ENCODE peak calls at places on chromosome X, in four cellular contexts. I is spleen, P is MM.1S, B is stomach. A is an unnamed sample.

GRCh38 chrX:104195489-104196084 is 29.3 kb downstream of the FAM199X start:
- DNase-seq in P (peak; percentile 54), I (no peak), B (no peak), A (no peak)

GRCh38 chrX:153669174-153669890 is 4.3 kb downstream of the PNCK start:
- DNase-seq in I (peak; percentile 84), P (peak; percentile 10), B (no peak), A (no peak)

GRCh38 chrX:40526412-40526811 is 54.4 kb upstream of the ATP6AP2 start:
- DNase-seq in P (no peak), I (no peak), B (no peak), A (no peak)

GRCh38 chrX:74902806-74903205 is 22.4 kb downstream of the NEXMIF start:
- DNase-seq in B (peak; percentile 43), I (no peak), P (no peak), A (no peak)

GRCh38 chrX:53440631-53441517 is 6.7 kb upstream of the HSD17B10 start:
- DNase-seq in I (peak; percentile 82), P (no peak), B (peak; percentile 53), A (no peak)

GRCh38 chrX:71618303-71618721 is at the start of gene CXCR3:
- DNase-seq in B (no peak), P (peak; percentile 88), I (peak; percentile 83), A (no peak)

GRCh38 chrX:151030845-151031244 is 47.7 kb downstream of the HMGB3 start:
- DNase-seq in I (no peak), P (no peak), B (no peak), A (no peak)

GRCh38 chrX:17038681-17039161 is 92.3 kb downstream of the REPS2 start:
- DNase-seq in B (no peak), I (no peak), P (peak; percentile 36), A (no peak)

GRCh38 chrX:11944486-11944885 is 186.4 kb downstream of the MSL3 start:
- DNase-seq in P (no peak), B (no peak), I (no peak), A (no peak)

GRCh38 chrX:72712094-72712755 is 1.9 kb downstream of the PHKA1 start:
- DNase-seq in P (peak; percentile 66), I (no peak), B (no peak), A (no peak)

GRCh38 chrX:74419861-74420193 is 1.5 kb upstream of the SLC16A2 start:
- DNase-seq in B (no peak), P (no peak), I (no peak), A (no peak)

GRCh38 chrX:120125444-120125843 is 9.7 kb upstream of the RHOXF1 start:
- DNase-seq in B (no peak), I (no peak), P (no peak), A (no peak)

GRCh38 chrX:120269379-120270035 is 18.9 kb downstream of the ZBTB33 start:
- DNase-seq in B (no peak), P (no peak), I (no peak), A (no peak)

GRCh38 chrX:13430136-13430827 is 110.4 kb upstream of the ATXN3L start:
- DNase-seq in I (no peak), B (no peak), P (no peak), A (no peak)

DNA sequence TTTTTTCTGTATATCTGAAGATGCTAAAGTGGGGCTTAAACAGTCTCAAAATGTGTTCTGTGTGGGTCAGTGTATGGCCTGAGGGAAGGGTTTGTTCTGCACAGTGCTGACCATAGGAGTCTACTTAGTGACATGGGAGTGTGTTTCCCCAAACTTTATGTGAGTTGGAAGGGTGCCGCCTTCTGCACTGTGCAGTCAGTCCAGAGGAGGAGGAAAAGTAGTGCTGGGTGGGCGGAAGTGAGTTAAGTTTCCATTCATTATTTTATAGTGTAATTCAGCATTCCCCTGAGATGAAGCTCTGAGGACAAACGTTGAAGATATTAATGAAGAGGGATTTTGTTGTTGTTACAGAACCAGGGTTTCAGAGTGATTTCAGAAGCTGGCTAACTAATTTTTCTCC is 2.9 kb downstream of the CHST7 start:
- DNase-seq in B (no peak), I (no peak), P (no peak), A (no peak)
- H3K4me1 ChIP-seq in B (no peaks in the 10 kb centered on the region), I (peaks cover 30% of the 10 kb centered on the region), P (peaks cover 10% of the 10 kb centered on the region), A (no peaks in the 10 kb centered on the region)

DNA sequence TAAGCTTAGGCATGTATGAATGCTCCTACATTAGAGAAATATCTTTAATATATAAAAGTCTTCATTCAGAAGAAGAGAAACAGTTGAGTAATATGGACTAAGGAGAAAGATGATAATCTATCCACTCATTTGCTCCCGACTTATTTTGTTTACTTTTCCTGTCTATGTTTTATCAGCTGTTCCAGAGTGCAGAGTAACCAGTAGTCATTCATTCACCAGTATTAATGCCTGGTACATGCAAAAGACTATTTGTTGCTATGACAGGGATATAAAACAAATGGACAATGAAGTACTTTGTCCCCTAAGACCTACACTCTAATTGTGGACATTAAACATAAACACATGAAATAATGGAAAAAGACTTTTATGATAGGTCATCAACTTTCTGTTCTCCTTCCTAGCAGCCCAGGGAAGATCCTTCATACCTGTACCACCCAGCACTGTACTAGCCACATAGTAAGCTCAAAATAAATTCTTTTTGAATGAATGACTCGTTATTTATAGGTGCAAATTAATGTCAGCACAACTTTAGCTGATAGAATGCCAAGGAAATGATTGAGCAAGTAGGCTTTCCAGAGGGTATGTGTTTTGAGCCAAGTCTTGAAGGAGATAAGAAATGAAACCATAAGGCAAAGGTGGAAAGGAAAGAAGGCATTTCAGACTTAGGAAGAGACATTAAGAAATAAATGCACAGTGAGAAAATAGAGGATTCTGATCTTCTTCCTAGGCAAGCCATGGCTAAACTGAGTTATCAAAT is 45.0 kb upstream of the IL13RA1 start:
- DNase-seq in I (no peak), P (no peak), B (no peak), A (no peak)
- H3K27ac ChIP-seq in I (no peak overlapping the region), P (no peak overlapping the region), B (no peak overlapping the region), A (no peak overlapping the region)

GRCh38 chrX:85024044-85024443 is 20.4 kb downstream of the APOOL start:
- DNase-seq in I (no peak), P (no peak), B (no peak), A (no peak)
- H3K27me3 ChIP-seq in I (no peaks in the 10 kb centered on the region), P (no peaks in the 10 kb centered on the region), B (no peaks in the 10 kb centered on the region), A (no peaks in the 10 kb centered on the region)

GRCh38 chrX:57451426-57452020 is 140.3 kb upstream of the ZXDB start:
- DNase-seq in I (no peak), P (no peak), B (no peak), A (no peak)
- H3K4me1 ChIP-seq in I (no peaks in the 10 kb centered on the region), P (no peaks in the 10 kb centered on the region), B (no peaks in the 10 kb centered on the region), A (no peaks in the 10 kb centered on the region)

GRCh38 chrX:2708601-2709200 is 17.6 kb downstream of the CD99 start:
- DNase-seq in P (no peak), B (no peak), I (peak; percentile 69), A (no peak)
- H3K27ac ChIP-seq in P (no peak overlapping the region), B (no peak overlapping the region), I (no peak overlapping the region), A (peak overlapping the region; percentile 38)

GRCh38 chrX:130282151-130282550 is 13.5 kb upstream of the ZNF280C start:
- DNase-seq in B (no peak), P (no peak), I (no peak), A (no peak)
- H3K27me3 ChIP-seq in B (no peaks in the 10 kb centered on the region), P (no peaks in the 10 kb centered on the region), I (no peaks in the 10 kb centered on the region), A (no peaks in the 10 kb centered on the region)

A was measured in vagina.